ENCODE peak calls at places on chromosomes 6 and 20, in four cellular contexts. N is RWPE2, O is A172, M is uterus. A is an unnamed sample.

GRCh38 chr20:11454966-11455799 is 462.5 kb upstream of the BTBD3 start:
- DNase-seq in N (no peak), O (peak), M (peak), A (no peak)

GRCh38 chr6:170286246-170286933 is 4.5 kb downstream of the DLL1 start:
- DNase-seq in N (no peak), O (no peak), M (no peak), A (no peak)

GRCh38 chr20:33709398-33709797 is 10.7 kb downstream of the PXMP4 start:
- DNase-seq in N (no peak), O (peak), M (no peak), A (no peak)

GRCh38 chr20:6993526-6993925 is 226.0 kb downstream of the BMP2 start:
- DNase-seq in N (no peak), O (no peak), M (no peak), A (no peak)

GRCh38 chr6:165684333-165684732 is 21.3 kb upstream of the PDE10A start:
- DNase-seq in N (no peak), O (no peak), M (no peak), A (no peak)

GRCh38 chr6:164720-165119 is 127.6 kb upstream of the DUSP22 start:
- DNase-seq in N (no peak), O (no peak), M (no peak), A (no peak)

GRCh38 chr6:158715330-158716311 is 65.8 kb downstream of the SYTL3 start:
- DNase-seq in N (no peak), O (no peak), M (no peak), A (no peak)

GRCh38 chr6:113732384-113732966 is 124.7 kb upstream of the MARCKS start:
- DNase-seq in N (no peak), O (no peak), M (peak), A (no peak)

A was measured in chondrocyte.